ENCODE peak calls at places on chromosomes 11 and 22, in four cellular contexts. Z, U, O and M are unnamed samples.

GRCh38 chr11:67301951-67302516 is 1.3 kb upstream of the SSH3 start:
- DNase-seq in O (peak), Z (peak), U (peak), M (no peak)

GRCh38 chr11:134521001-134521400 is 109.0 kb upstream of the B3GAT1 start:
- DNase-seq in U (no peak), O (no peak), Z (no peak), M (no peak)

GRCh38 chr22:46596819-46597218 is 23.4 kb upstream of the GRAMD4 start:
- DNase-seq in U (no peak), Z (no peak), O (peak), M (no peak)

GRCh38 chr11:44797886-44798683 is 71.3 kb downstream of the TSPAN18 start:
- DNase-seq in U (peak), O (no peak), Z (peak), M (no peak)

GRCh38 chr22:35987487-35987886 is 41.1 kb downstream of the RBFOX2 start:
- DNase-seq in O (no peak), U (no peak), Z (peak), M (no peak)

GRCh38 chr11:14858404-14858803 is 33.6 kb downstream of the CYP2R1 start:
- DNase-seq in U (no peak), Z (no peak), O (no peak), M (no peak)

GRCh38 chr11:4134844-4135243 is 40.2 kb downstream of the RRM1 start:
- DNase-seq in U (no peak), Z (peak), O (peak), M (no peak)

GRCh38 chr11:45535033-45535432 is 130.4 kb downstream of the CHST1 start:
- DNase-seq in U (no peak), O (no peak), Z (no peak), M (no peak)

GRCh38 chr11:15779518-15779917 is 576.8 kb downstream of the SOX6 start:
- DNase-seq in U (no peak), Z (no peak), O (no peak), M (no peak)

DNA sequence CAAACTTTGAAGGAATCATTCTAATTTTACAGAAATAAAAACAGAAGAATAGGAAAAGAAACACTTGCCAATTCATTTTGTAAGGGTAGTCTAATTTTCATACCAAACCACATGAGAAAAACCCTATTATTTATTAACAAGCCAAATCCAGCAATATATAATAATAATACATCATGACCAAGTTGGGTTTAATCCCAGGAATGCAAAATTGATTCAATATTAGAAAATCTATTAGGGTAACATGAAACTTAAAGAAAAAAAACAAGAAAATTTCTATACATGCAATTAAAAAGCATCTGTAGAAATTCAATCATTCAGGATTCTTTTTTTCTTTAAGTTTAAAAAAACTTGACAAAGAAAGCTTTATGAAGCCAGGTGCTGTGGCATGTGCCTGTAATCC is 16.8 kb downstream of the MAPK1 start:
- DNase-seq in U (no peak), Z (no peak), O (no peak), M (no peak)
- H3K4me2 ChIP-seq in U (no peak), Z (no peak), O (no peak), M (peak)

DNA sequence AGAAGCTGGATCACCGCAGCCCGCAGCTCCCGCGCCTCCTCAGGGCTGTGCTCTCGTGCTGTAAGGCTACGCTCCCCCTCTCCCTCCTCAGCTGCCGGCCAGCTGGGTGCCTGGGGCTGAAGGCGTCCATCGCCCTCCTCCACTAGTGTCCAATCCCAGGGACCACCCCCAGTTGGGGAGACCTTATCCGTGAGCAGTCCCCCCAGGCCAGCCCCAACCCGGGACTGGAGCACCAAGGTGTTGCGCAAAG is 1.2 kb downstream of the AP5B1 start:
- DNase-seq in O (peak), U (no peak), Z (no peak), M (no peak)
- H3K4me2 ChIP-seq in O (peak), U (peak), Z (peak), M (peak)

GRCh38 chr22:17446704-17447103 is 77.4 kb downstream of the CECR2 start:
- DNase-seq in U (no peak), O (no peak), Z (no peak), M (no peak)

GRCh38 chr22:17451251-17451765 is 82.0 kb downstream of the CECR2 start:
- DNase-seq in U (no peak), Z (no peak), O (no peak), M (no peak)
- H3K4me2 ChIP-seq in U (no peak), Z (no peak), O (no peak), M (no peak)

DNA sequence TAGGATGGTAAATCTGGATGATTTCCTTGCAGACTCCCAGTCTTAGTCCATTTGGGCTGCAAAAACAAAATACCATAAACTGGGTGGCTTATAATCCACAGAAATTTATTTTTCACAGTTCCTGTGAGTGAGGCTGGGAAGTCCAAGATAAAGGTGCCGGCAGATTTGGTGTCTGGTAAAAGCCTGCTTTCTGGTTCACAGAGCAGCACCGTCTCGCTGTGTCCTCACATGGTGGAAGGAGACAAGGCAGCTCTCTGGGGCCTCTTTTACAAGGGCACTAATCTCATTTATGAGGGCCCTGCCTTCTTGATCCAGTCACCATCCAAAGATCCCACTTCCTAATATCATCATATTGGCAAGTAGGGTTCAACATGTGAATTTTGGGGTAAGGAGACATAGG is 8.9 kb downstream of the USP47 start:
- DNase-seq in Z (no peak), O (no peak), U (no peak), M (no peak)
- H3K4me2 ChIP-seq in Z (no peak), O (no peak), U (no peak), M (no peak)

GRCh38 chr11:12321217-12321937 is 56.0 kb upstream of the PARVA start:
- DNase-seq in Z (no peak), O (no peak), U (no peak), M (no peak)

GRCh38 chr11:12315024-12315423 is 62.3 kb upstream of the PARVA start:
- DNase-seq in Z (no peak), O (no peak), U (no peak), M (no peak)

GRCh38 chr11:12319734-12320387 is 57.5 kb upstream of the PARVA start:
- DNase-seq in U (no peak), O (no peak), Z (no peak), M (no peak)

GRCh38 chr11:12316432-12316831 is 60.9 kb upstream of the PARVA start:
- DNase-seq in Z (no peak), U (no peak), O (no peak), M (no peak)

GRCh38 chr11:12318791-12319733 is 58.3 kb upstream of the PARVA start:
- DNase-seq in U (no peak), Z (peak), O (no peak), M (no peak)
- H3K4me2 ChIP-seq in U (no peak), Z (peak), O (no peak), M (no peak)